ENCODE peak calls at places on chromosomes 11 and 22, in seven cellular contexts. C, D, S, J, R, L and W are unnamed samples.
A peak's percentile ranks its signal among the peaks of the same experiment; 100 is the strongest.

GRCh38 chr11:84105148-84105547 is 819.0 kb upstream of the CCDC90B start:
- DNase-seq in J (no peak), R (no peak), D (no peak), S (no peak), C (no peak), L (no peak), W (no peak)

GRCh38 chr22:45280583-45280972 is 4.2 kb upstream of the UPK3A start:
- DNase-seq in R (no peak), S (no peak), L (no peak), J (no peak), D (no peak), C (no peak), W (no peak)

GRCh38 chr11:72230764-72231365 is 6.3 kb downstream of the INPPL1 start:
- DNase-seq in L (peak; percentile 51), D (no peak), R (no peak), J (no peak), C (no peak), S (no peak), W (no peak)

GRCh38 chr11:104609297-104609696 is 289.0 kb downstream of the CASP12 start:
- DNase-seq in S (peak; percentile 25), D (peak; percentile 40), R (peak; percentile 85), J (peak; percentile 29), L (no peak), C (peak; percentile 11), W (peak; percentile 8)

GRCh38 chr22:48824673-48825651 is 1002.7 kb downstream of the BRD1 start:
- DNase-seq in L (peak; percentile 39), S (no peak), C (no peak), D (no peak), J (no peak), R (no peak), W (no peak)

GRCh38 chr22:45478108-45478771 is 24.4 kb upstream of the FBLN1 start:
- DNase-seq in C (no peak), S (peak; percentile 94), D (peak; percentile 98), R (peak; percentile 30), J (peak; percentile 86), L (no peak), W (peak; percentile 49)

GRCh38 chr22:26139320-26139719 is 29.9 kb upstream of the SEZ6L start:
- DNase-seq in S (no peak), J (no peak), L (no peak), C (no peak), R (no peak), D (no peak), W (no peak)

GRCh38 chr11:25163421-25163820 is 666.6 kb downstream of the LUZP2 start:
- DNase-seq in D (no peak), S (no peak), C (no peak), L (no peak), J (no peak), R (peak; percentile 1), W (no peak)

GRCh38 chr22:40635940-40636379 is 559 bp downstream of the MRTFA start:
- DNase-seq in L (no peak), C (no peak), J (no peak), R (no peak), S (no peak), D (no peak), W (no peak)

GRCh38 chr11:2725367-2726300 is 25.8 kb upstream of the KCNQ1OT1 start:
- DNase-seq in J (no peak), L (peak; percentile 92), D (no peak), C (no peak), R (peak; percentile 95), S (peak; percentile 63), W (no peak)

GRCh38 chr22:40325315-40325714 is 21.0 kb upstream of the ADSL start:
- DNase-seq in J (no peak), C (peak; percentile 45), R (no peak), L (no peak), D (no peak), S (no peak), W (no peak)